ENCODE peak calls at places on chromosomes 11 and 22, in eight cellular contexts. T is thoracic aorta, G is IMR-90, X is OCI-LY7, V is fibroblast of lung, K is GM23338, D is AG04450, P is ascending aorta. W is an unnamed sample.

GRCh38 chr22:49824936-49825335 is 2.7 kb downstream of the BRD1 start:
- DNase-seq in G (no peak), D (no peak), K (no peak), X (no peak), V (no peak), P (no peak), T (no peak), W (no peak)

GRCh38 chr11:56819916-56820315 is 71.4 kb upstream of the OR9G4 start:
- DNase-seq in D (no peak), P (no peak), G (no peak), T (no peak), K (no peak), X (no peak), V (peak), W (peak)

GRCh38 chr11:95081412-95081811 is 8.2 kb upstream of the ENDOD1 start:
- DNase-seq in G (no peak), V (no peak), D (no peak), T (no peak), X (no peak), K (peak), P (peak), W (no peak)

GRCh38 chr11:47587733-47588326 is 1.4 kb downstream of the FAM180B start:
- DNase-seq in T (no peak), G (no peak), K (no peak), X (no peak), V (no peak), D (no peak), P (no peak), W (no peak)

GRCh38 chr22:37849089-37849751 is at the start of gene EIF3L:
- DNase-seq in T (peak), D (peak), K (peak), P (peak), X (peak), G (peak), V (peak), W (peak)

GRCh38 chr11:61092280-61092766 is 10.0 kb upstream of the CD5 start:
- DNase-seq in V (no peak), D (no peak), G (no peak), X (no peak), T (no peak), P (no peak), K (no peak), W (no peak)

GRCh38 chr11:76695767-76696166 is 25.2 kb upstream of the LRRC32 start:
- DNase-seq in P (no peak), D (no peak), K (no peak), X (no peak), T (no peak), V (no peak), G (no peak), W (no peak)

GRCh38 chr11:28887681-28888080 is 779.5 kb downstream of the METTL15 start:
- DNase-seq in X (no peak), T (no peak), P (no peak), V (peak), G (no peak), K (no peak), D (no peak), W (no peak)

GRCh38 chr22:27507935-27508504 is 293.5 kb downstream of the MN1 start:
- DNase-seq in K (no peak), T (no peak), D (no peak), X (peak), P (no peak), G (peak), V (peak), W (peak)

GRCh38 chr11:96314326-96315050 is 28.5 kb downstream of the MAML2 start:
- DNase-seq in K (no peak), X (no peak), T (no peak), P (no peak), G (peak), V (peak), D (no peak), W (peak)

GRCh38 chr11:871472-871871 is 28.8 kb downstream of the TSPAN4 start:
- DNase-seq in K (no peak), P (no peak), D (no peak), X (no peak), V (no peak), T (no peak), G (no peak), W (no peak)

GRCh38 chr11:103480421-103480820 is 371.2 kb downstream of the DYNC2H1 start:
- DNase-seq in X (no peak), T (no peak), V (no peak), K (no peak), D (no peak), G (peak), P (no peak), W (no peak)

GRCh38 chr11:76200006-76200940 is 6.0 kb downstream of the WNT11 start:
- DNase-seq in V (no peak), G (no peak), T (no peak), D (no peak), X (no peak), P (no peak), K (no peak), W (no peak)

GRCh38 chr22:44567846-44568493 is 69.9 kb upstream of the RTL6 start:
- DNase-seq in K (peak), G (peak), D (no peak), V (peak), X (peak), T (no peak), P (peak), W (no peak)

GRCh38 chr11:27933992-27934829 is 173.7 kb downstream of the KIF18A start:
- DNase-seq in X (no peak), T (no peak), D (peak), V (peak), G (peak), P (no peak), K (peak), W (peak)

GRCh38 chr22:44638966-44639739 is 62.9 kb upstream of the PRR5 start:
- DNase-seq in X (no peak), V (no peak), K (no peak), P (no peak), G (no peak), T (no peak), D (no peak), W (no peak)

GRCh38 chr11:65366340-65366773 is 11.8 kb downstream of the TIGD3 start:
- DNase-seq in D (peak), V (peak), T (no peak), P (no peak), X (peak), G (peak), K (peak), W (peak)

GRCh38 chr11:128549256-128549944 is 38.0 kb downstream of the ETS1 start:
- DNase-seq in T (no peak), K (peak), G (no peak), P (peak), X (no peak), D (no peak), V (no peak), W (no peak)

GRCh38 chr11:10602366-10602765 is 33.9 kb upstream of the LYVE1 start:
- DNase-seq in V (no peak), K (no peak), D (no peak), G (no peak), X (no peak), T (no peak), P (no peak), W (no peak)

GRCh38 chr22:19707347-19708322 is 6.7 kb upstream of the SEPTIN5 start:
- DNase-seq in X (no peak), G (no peak), K (no peak), P (peak), V (no peak), D (no peak), T (no peak), W (no peak)

GRCh38 chr11:104570088-104570701 is 328.1 kb downstream of the CASP12 start:
- DNase-seq in K (no peak), T (no peak), D (no peak), P (no peak), G (no peak), X (no peak), V (peak), W (peak)

GRCh38 chr11:88815505-88815904 is 250.3 kb downstream of the GRM5 start:
- DNase-seq in K (no peak), D (no peak), P (no peak), V (no peak), G (no peak), T (no peak), X (no peak), W (no peak)

GRCh38 chr11:125569913-125570621 is 790 bp downstream of the EI24 start:
- DNase-seq in T (no peak), G (peak), X (peak), P (no peak), D (no peak), V (peak), K (peak), W (no peak)

GRCh38 chr11:66419825-66420224 is 1.0 kb upstream of the NPAS4 start:
- DNase-seq in T (no peak), P (no peak), D (no peak), V (no peak), X (no peak), G (no peak), K (peak), W (no peak)

GRCh38 chr22:36325163-36326031 is 62.4 kb downstream of the MYH9 start:
- DNase-seq in G (peak), P (peak), X (no peak), V (peak), T (peak), K (no peak), D (no peak), W (no peak)

GRCh38 chr22:30969532-30970355 is 679 bp downstream of the TUG1 start:
- DNase-seq in D (no peak), K (peak), T (no peak), V (peak), X (peak), G (peak), P (peak), W (peak)

GRCh38 chr11:9565822-9566560 is 7.5 kb upstream of the WEE1 start:
- DNase-seq in K (peak), P (peak), G (peak), X (no peak), D (peak), V (peak), T (peak), W (peak)

GRCh38 chr22:37269930-37270678 is 12.2 kb upstream of the CYTH4 start:
- DNase-seq in V (no peak), D (no peak), X (no peak), P (no peak), G (no peak), T (no peak), K (no peak), W (no peak)

GRCh38 chr11:3855808-3856491 is 486 bp downstream of the STIM1 start:
- DNase-seq in G (no peak), X (peak), K (peak), D (no peak), P (peak), T (no peak), V (peak), W (no peak)

GRCh38 chr11:16312242-16312641 is 44.1 kb downstream of the SOX6 start:
- DNase-seq in K (no peak), X (no peak), G (no peak), V (no peak), P (no peak), T (no peak), D (no peak), W (no peak)

GRCh38 chr22:45934659-45935341 is 42.2 kb downstream of the WNT7B start:
- DNase-seq in K (no peak), V (peak), G (peak), P (no peak), D (peak), T (peak), X (no peak), W (peak)

GRCh38 chr11:72856551-72857342 is 42.5 kb downstream of the ATG16L2 start:
- DNase-seq in T (no peak), D (no peak), K (no peak), P (no peak), X (no peak), G (no peak), V (peak), W (no peak)

GRCh38 chr11:33724644-33725035 is 11.6 kb downstream of the CD59 start:
- DNase-seq in P (no peak), T (no peak), K (no peak), D (no peak), G (peak), X (no peak), V (peak), W (no peak)

GRCh38 chr11:6377902-6378694 is 12.2 kb upstream of the SMPD1 start:
- DNase-seq in G (no peak), T (no peak), X (peak), V (no peak), D (no peak), P (no peak), K (no peak), W (no peak)
- H3K27ac ChIP-seq in G (no peak), T (no peak), X (no peak), V (no peak), D (no peak), P (no peak), K (no peak), W (no peak)

DNA sequence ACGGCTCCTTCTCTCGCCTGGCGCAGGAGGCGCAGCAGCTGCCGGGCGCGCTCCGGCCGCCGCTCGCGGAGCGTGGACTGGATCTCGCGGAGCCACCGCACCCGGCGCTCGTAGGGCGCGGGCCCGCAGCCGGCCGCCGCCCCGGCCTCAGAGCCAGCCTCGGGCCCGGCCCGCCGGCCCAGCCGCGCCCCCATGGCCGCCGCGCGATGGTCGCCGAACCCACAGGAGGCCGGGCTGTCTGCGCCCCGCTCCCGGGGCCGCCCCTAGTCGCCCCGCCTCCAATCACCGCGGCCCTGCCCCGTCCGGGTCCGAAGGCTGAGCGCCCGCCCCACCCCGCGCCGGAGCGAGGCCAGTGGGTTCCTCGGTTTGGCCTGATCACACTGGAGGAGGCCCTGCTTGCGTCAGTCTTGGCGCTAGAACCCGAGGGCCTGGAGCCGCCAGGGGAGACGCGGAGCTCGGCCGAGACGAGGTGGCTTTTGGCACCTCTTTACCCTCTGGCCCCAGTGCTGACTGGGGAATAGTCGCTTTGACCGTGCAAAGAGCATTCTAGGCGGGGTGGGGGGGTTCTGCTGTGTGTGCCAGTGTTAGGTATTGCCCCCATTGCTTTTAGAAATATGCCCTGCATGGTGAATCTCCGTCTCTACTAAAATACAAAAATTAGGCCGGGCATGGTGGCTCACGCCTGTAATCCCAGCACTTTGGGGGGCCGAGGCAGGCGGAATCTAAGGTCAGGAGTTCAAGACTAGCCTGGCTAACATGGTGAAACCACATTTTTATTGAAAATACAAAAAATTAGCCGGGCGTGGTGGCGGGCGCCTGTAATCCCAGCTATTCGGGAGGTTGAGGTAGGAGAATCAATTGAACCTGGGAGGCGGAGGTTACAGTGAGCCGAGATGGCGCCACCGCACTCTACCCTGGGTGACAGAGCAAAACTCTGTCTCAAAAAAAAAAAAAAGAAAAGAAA is at the start of gene LRRC75B:
- DNase-seq in P (peak), D (peak), V (peak), K (peak), T (peak), G (peak), X (no peak), W (peak)
- H3K27ac ChIP-seq in P (peak), D (peak), V (peak), K (peak), T (peak), G (peak), X (no peak), W (peak)

DNA sequence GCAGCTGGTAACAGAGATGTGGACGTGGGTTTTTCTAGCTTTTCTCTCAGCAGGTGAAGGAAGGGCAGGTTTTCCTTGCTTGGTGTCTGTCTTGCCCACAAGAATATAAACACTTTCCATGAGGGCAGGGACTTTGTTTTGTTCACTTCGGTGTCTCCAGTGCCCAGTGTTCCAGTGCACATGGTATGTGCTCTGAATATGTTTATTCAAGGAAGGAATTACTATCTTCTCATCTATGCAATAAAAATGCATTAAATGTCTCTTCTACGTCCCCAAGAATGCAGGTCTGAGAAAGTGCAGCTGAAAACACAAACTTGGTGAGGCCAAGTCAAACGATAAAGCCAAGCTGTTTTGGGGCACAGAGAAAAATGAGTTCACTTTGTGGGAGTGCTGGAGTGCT is 56.3 kb upstream of the PLET1 start:
- DNase-seq in V (no peak), K (no peak), X (no peak), P (no peak), G (peak), T (no peak), D (no peak), W (no peak)
- H3K27ac ChIP-seq in V (no peak), K (no peak), X (no peak), P (peak), G (peak), T (no peak), D (no peak), W (no peak)

GRCh38 chr11:133934599-133935550 is 21.9 kb downstream of the IGSF9B start:
- DNase-seq in K (no peak), D (no peak), P (no peak), V (peak), T (no peak), X (no peak), G (peak), W (peak)
- H3K27ac ChIP-seq in K (no peak), D (no peak), P (no peak), V (no peak), T (no peak), X (no peak), G (no peak), W (no peak)